ENCODE peak calls at places on chromosomes 5 and 9, in seven cellular contexts. F, T, G, Z, B, U and R are unnamed samples.

GRCh38 chr9:37061763-37062162 is 27.7 kb upstream of the PAX5 start:
- DNase-seq in B (no peak), F (no peak), U (no peak), Z (peak), T (no peak), G (no peak), R (peak)

GRCh38 chr9:114283551-114284111 is 39.3 kb upstream of the ORM1 start:
- DNase-seq in U (no peak), T (peak), F (no peak), Z (no peak), B (no peak), G (no peak), R (no peak)

GRCh38 chr5:150166193-150167162 is at the start of gene CDX1:
- DNase-seq in F (no peak), Z (no peak), U (no peak), T (no peak), G (no peak), B (no peak), R (no peak)

GRCh38 chr9:95772320-95773060 is 103.0 kb upstream of the ERCC6L2 start:
- DNase-seq in T (peak), B (peak), F (no peak), U (no peak), G (no peak), Z (peak), R (peak)

GRCh38 chr5:15951126-15951525 is 228.5 kb downstream of the MARCHF11 start:
- DNase-seq in U (no peak), Z (no peak), T (no peak), B (no peak), G (no peak), F (no peak), R (no peak)

GRCh38 chr9:69180670-69181069 is 6.6 kb downstream of the TJP2 start:
- DNase-seq in U (no peak), Z (peak), T (no peak), B (no peak), G (peak), F (peak), R (peak)

GRCh38 chr9:136543280-136543679 is 2.6 kb downstream of the NOTCH1 start:
- DNase-seq in U (no peak), G (no peak), Z (no peak), B (no peak), F (no peak), T (no peak), R (no peak)

GRCh38 chr9:83431470-83432060 is 106.6 kb downstream of the FRMD3 start:
- DNase-seq in Z (no peak), G (peak), U (no peak), B (no peak), T (no peak), F (no peak), R (peak)

GRCh38 chr9:136552117-136552685 is 6.4 kb upstream of the NOTCH1 start:
- DNase-seq in G (no peak), F (peak), B (no peak), T (no peak), Z (peak), U (no peak), R (peak)

GRCh38 chr9:129570450-129571297 is 50.2 kb downstream of the C9orf50 start:
- DNase-seq in G (peak), T (peak), B (peak), F (peak), Z (peak), U (no peak), R (peak)

GRCh38 chr5:115605436-115605835 is 3.2 kb upstream of the TICAM2 start:
- DNase-seq in B (no peak), G (no peak), U (no peak), T (no peak), F (no peak), Z (no peak), R (no peak)

GRCh38 chr5:168295574-168296201 is 4.2 kb downstream of the WWC1 start:
- DNase-seq in T (no peak), Z (peak), B (peak), G (peak), F (peak), U (no peak), R (peak)

GRCh38 chr9:34995288-34996060 is 5.9 kb downstream of the DNAJB5 start:
- DNase-seq in B (no peak), U (no peak), Z (peak), T (no peak), G (no peak), F (peak), R (peak)

GRCh38 chr9:127283917-127284316 is 19.3 kb downstream of the GARNL3 start:
- DNase-seq in F (peak), G (peak), Z (peak), B (peak), T (no peak), U (no peak), R (peak)
- TF ChIP-seq CTCF in F (peak), G (peak), Z (peak), B (no peak), T (no peak), U (peak), R (peak)

DNA sequence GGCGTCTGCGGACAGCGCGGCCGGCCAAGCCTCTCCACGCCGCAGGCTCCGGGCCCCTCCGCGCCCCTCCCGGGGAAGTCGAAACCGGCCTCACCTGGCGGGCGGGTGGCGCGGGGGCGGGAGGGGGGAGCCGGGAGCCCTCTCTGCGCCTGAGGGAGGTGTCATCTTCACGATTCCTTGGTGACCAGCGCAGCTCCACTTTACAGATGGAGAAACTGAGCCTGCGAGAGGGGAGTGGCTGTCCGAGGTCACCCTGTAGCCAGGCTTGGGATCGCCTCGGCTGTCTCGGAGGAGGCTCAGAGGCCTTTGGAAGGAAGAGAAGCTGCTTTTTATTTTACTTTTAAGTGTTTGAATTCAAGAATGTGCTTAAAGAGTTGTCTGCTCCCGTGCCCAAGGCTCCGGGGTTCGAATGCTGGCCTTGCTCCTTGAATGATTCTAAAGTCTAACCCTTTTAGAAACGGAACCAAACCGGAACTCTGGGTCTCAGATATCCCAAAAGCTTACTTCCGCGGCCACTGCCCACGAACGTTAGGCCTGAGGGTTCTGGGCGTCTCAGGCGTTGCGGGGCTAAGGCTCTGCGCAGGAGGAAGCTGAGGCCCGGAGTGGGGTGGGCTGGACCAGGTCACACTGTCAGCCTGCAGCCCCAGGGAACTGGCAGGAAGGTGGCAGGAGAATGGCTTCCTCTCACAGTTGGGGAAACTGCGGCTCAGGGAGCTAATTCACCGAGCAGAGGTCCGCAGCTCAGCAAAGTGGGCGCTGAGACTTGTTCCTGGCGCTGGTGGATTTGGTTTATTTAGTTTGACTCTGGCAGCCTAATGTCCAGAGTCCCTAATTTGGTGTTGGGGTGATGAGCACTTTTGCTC is 827 bp downstream of the SUSD3 start:
- DNase-seq in G (no peak), Z (no peak), U (peak), F (no peak), B (no peak), T (no peak), R (no peak)
- H3K4me3 ChIP-seq in G (peak), Z (no peak), U (peak), F (no peak), B (peak), T (peak), R (no peak)

DNA sequence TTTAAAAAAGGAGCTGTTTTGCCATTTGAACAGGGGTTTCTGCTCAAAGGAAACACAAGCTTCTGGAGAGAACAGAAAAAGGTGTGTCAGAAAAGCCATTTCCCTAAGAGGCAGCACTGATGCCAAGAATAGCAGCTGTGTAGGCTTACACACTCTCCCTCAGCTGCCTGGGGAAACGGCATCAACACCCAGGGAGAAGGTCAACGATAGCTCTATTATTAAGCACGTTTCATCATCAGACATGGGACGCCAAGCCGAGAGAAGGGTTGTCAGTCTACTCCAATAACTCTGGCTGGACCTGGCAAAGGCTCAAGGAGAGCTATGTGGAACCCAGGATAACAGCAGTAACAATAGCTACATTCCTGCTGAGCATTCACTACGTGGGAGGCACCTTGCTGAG is 314.2 kb downstream of the CDK5RAP2 start:
- DNase-seq in B (peak), G (no peak), Z (no peak), F (peak), T (no peak), U (no peak), R (peak)
- TF ChIP-seq CTCF in B (no peak), G (no peak), Z (no peak), F (no peak), T (no peak), U (no peak), R (no peak)

DNA sequence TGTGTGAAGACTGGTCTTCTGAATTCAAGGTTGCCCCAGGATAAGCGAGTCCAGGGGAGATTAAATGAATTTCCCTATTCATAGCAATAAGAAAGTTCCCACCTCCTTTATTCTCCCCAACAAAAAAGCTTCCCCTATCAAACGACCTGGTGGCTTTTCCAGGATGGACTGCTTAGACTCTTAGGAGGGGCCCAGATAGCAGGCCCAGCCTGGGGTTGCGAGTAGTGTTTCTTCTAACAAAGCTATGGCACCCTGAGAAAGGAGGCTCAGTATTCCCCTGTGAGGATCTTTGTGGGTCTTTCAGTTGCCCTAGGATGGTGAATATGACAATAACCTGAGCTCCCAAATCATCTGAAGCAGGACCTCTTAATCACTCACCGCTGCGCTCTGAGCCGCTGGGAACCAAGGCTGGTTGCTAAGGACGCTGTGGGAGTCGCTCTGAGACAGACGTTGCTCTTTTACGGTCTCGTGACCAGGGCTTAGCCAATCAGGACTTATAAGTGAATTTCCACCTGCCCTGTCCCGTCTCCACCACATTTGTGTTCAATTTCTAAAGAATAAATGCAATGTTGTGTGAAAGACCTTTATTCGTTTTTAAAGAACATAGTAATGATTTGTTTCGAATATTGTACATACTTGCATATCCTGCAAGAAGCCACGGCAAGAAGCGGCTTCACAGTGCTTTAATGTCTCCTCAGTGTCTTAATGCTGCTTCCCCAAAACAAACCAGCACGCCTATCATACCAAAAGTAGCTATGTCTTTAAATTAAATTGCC is at the start of gene TMEM232:
- DNase-seq in T (peak), F (peak), B (peak), G (peak), U (peak), Z (no peak), R (peak)
- H3K4me3 ChIP-seq in T (peak), F (peak), B (peak), G (peak), U (peak), Z (no peak), R (peak)

DNA sequence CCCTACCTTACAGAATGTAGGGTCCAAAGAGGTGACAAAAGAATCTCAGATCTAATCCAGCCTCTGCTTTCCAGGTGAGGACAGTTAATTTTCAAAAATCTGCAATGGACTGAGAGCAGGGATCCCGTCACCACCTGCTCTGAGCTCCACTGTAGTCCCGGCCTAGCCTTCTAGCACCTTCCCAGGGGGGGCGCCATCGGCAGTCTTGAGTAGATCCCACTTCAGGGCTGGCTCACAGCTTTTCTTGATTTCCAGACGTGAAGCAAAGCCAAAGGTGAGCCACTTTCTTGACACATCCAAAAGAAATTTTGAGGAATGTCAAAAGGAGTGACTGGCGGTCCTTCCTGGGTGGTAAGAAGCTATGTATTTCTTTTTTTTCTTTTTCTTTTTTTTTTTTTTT is 114.1 kb downstream of the SYK start:
- DNase-seq in G (peak), B (peak), U (no peak), Z (no peak), T (no peak), F (peak), R (peak)
- TF ChIP-seq CTCF in G (no peak), B (peak), U (peak), Z (peak), T (no peak), F (peak), R (peak)

GRCh38 chr5:34586117-34586885 is 69.8 kb upstream of the RAI14 start:
- DNase-seq in U (no peak), B (no peak), F (peak), Z (peak), G (peak), T (no peak), R (peak)
- H3K4me3 ChIP-seq in U (no peak), B (no peak), F (no peak), Z (no peak), G (peak), T (no peak), R (no peak)

GRCh38 chr5:135208555-135209494 is 174.8 kb upstream of the PITX1 start:
- DNase-seq in T (peak), G (peak), Z (peak), U (no peak), B (no peak), F (peak), R (peak)
- TF ChIP-seq CTCF in T (no peak), G (peak), Z (peak), U (no peak), B (no peak), F (no peak), R (peak)

GRCh38 chr9:125750656-125751035 is 3.5 kb downstream of the PBX3 start:
- DNase-seq in G (no peak), F (peak), T (no peak), Z (no peak), B (peak), U (no peak), R (peak)
- H3K4me3 ChIP-seq in G (no peak), F (peak), T (peak), Z (no peak), B (peak), U (peak), R (peak)